ENCODE peak calls at places on chromosomes 3 and 15, in eight cellular contexts. C, U, M, W, S, V, Y and F are unnamed samples.

GRCh38 chr3:110708166-110708565 is 363.4 kb upstream of the NECTIN3 start:
- DNase-seq in C (no peak), W (no peak), S (no peak), M (no peak), Y (no peak), U (no peak), V (no peak), F (no peak)

GRCh38 chr3:33883538-33884203 is 85.2 kb downstream of the PDCD6IP start:
- DNase-seq in W (no peak), U (peak; percentile 16), Y (no peak), S (no peak), M (no peak), V (peak; percentile 70), C (no peak), F (no peak)

GRCh38 chr15:51180009-51180408 is 85.3 kb upstream of the TNFAIP8L3 start:
- DNase-seq in V (no peak), Y (no peak), S (no peak), M (no peak), C (no peak), W (no peak), U (no peak), F (no peak)

GRCh38 chr15:29113336-29114276 is 156.0 kb downstream of the NSMCE3 start:
- DNase-seq in C (no peak), U (no peak), V (no peak), Y (no peak), W (no peak), M (no peak), S (no peak), F (no peak)

GRCh38 chr3:64276131-64276530 is 50.9 kb upstream of the PRICKLE2 start:
- DNase-seq in S (no peak), M (no peak), C (no peak), V (no peak), Y (no peak), U (no peak), W (no peak), F (no peak)

GRCh38 chr3:187565701-187566100 is 104.5 kb downstream of the SST start:
- DNase-seq in Y (no peak), C (no peak), S (no peak), W (no peak), U (no peak), V (no peak), M (no peak), F (no peak)

GRCh38 chr3:65963787-65964707 is 74.7 kb downstream of the MAGI1 start:
- DNase-seq in M (no peak), U (no peak), S (no peak), V (peak; percentile 47), W (no peak), Y (peak; percentile 79), C (no peak), F (no peak)

GRCh38 chr3:100129944-100130343 is 15.6 kb upstream of the FILIP1L start:
- DNase-seq in W (no peak), M (no peak), Y (no peak), U (no peak), V (no peak), S (no peak), C (no peak), F (no peak)

GRCh38 chr3:25044762-25045161 is 383.3 kb upstream of the RARB start:
- DNase-seq in Y (no peak), M (no peak), C (no peak), U (no peak), V (no peak), S (no peak), W (no peak), F (no peak)

GRCh38 chr3:72336821-72337479 is 511.3 kb downstream of the SHQ1 start:
- DNase-seq in M (peak; percentile 56), W (no peak), S (no peak), V (peak; percentile 27), C (peak; percentile 97), U (peak; percentile 32), Y (peak; percentile 59), F (peak; percentile 69)